ENCODE peak calls at places on chromosome 20, in seven cellular contexts. F is WTC11, O is foreskin fibroblast, X is uterus, S is cardiac muscle cell, C is lower lobe of right lung, D is left ventricle myocardium inferior. B is an unnamed sample.

GRCh38 chr20:34532320-34532719 is 16.1 kb downstream of the DYNLRB1 start:
- DNase-seq in F (no peak), O (no peak), X (no peak), S (no peak), C (no peak), D (no peak), B (no peak)

GRCh38 chr20:50582591-50583234 is 72.5 kb downstream of the PTPN1 start:
- DNase-seq in F (no peak), O (no peak), X (no peak), S (no peak), C (peak), D (no peak), B (no peak)

GRCh38 chr20:13028001-13028400 is 19.2 kb downstream of the SPTLC3 start:
- DNase-seq in F (no peak), O (peak), X (no peak), S (peak), C (no peak), D (no peak), B (no peak)

GRCh38 chr20:53294804-53295203 is 298.8 kb downstream of the ZNF217 start:
- DNase-seq in F (no peak), O (no peak), X (no peak), S (no peak), C (no peak), D (no peak), B (no peak)

GRCh38 chr20:4509825-4510522 is 211.7 kb upstream of the PRND start:
- DNase-seq in F (no peak), O (peak), X (no peak), S (no peak), C (no peak), D (no peak), B (no peak)

GRCh38 chr20:58696411-58696961 is 3.9 kb downstream of the NPEPL1 start:
- DNase-seq in F (no peak), O (no peak), X (no peak), S (no peak), C (no peak), D (peak), B (peak)

GRCh38 chr20:43404880-43405279 is 52.8 kb upstream of the SRSF6 start:
- DNase-seq in F (peak), O (no peak), X (no peak), S (peak), C (no peak), D (no peak), B (no peak)

GRCh38 chr20:6685181-6685582 is 82.3 kb upstream of the BMP2 start:
- DNase-seq in F (no peak), O (no peak), X (no peak), S (no peak), C (no peak), D (no peak), B (no peak)

GRCh38 chr20:12170406-12170805 is 252.7 kb downstream of the BTBD3 start:
- DNase-seq in F (no peak), O (no peak), X (no peak), S (peak), C (no peak), D (no peak), B (no peak)

GRCh38 chr20:7924692-7925091 is 15.6 kb downstream of the HAO1 start:
- DNase-seq in F (no peak), O (peak), X (no peak), S (peak), C (no peak), D (no peak), B (no peak)

GRCh38 chr20:21389368-21389767 is 8.0 kb downstream of the NKX2-4 start:
- DNase-seq in F (no peak), O (no peak), X (no peak), S (no peak), C (no peak), D (no peak), B (no peak)

GRCh38 chr20:50680106-50680960 is 11.0 kb downstream of the RIPOR3 start:
- DNase-seq in F (no peak), O (peak), X (peak), S (peak), C (no peak), D (no peak), B (no peak)

GRCh38 chr20:15759546-15760216 is 813.6 kb downstream of the KIF16B start:
- DNase-seq in F (no peak), O (peak), X (no peak), S (no peak), C (no peak), D (no peak), B (no peak)

GRCh38 chr20:23086056-23086551 is at the start of gene CD93:
- DNase-seq in F (no peak), O (no peak), X (no peak), S (peak), C (peak), D (no peak), B (peak)

GRCh38 chr20:38501858-38502431 is 29.3 kb downstream of the RALGAPB start:
- DNase-seq in F (no peak), O (no peak), X (no peak), S (no peak), C (no peak), D (no peak), B (no peak)
- TF ChIP-seq CTCF in F (no peak), O (no peak), X (no peak), S (no peak), C (no peak), D (no peak), B (no peak)

GRCh38 chr20:24432057-24432456 is 37.4 kb upstream of the SYNDIG1 start:
- DNase-seq in F (no peak), O (no peak), X (peak), S (no peak), C (no peak), D (no peak), B (no peak)
- TF ChIP-seq CTCF in F (no peak), O (no peak), X (no peak), S (no peak), C (no peak), D (no peak), B (no peak)

DNA sequence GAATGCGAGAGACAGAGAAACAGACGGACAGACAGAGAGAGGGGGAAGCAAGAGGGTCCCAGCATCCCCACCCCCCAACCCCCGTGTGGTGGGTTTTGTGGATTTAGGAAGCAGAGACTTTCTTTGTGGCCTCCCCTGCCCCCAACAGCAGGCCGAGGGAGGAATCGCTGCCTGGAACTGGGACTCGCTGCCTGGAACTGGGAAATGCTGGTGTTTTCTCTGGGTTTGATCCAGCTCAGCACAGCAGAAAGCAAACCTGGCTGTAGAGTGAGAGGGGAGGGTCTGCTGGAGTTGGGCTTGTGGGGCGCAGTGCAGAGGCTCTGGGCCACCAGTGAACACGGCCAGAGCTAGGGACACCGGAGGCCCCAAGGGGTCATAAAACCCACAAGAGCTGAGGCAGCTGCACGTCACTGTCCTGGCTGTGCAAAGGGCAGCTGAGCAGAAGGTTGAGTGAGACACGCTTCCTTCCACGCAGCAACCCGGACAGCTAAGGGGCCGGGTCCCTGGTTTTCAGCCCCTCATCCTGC is 181.8 kb downstream of the TAF4 start:
- DNase-seq in F (no peak), O (no peak), X (no peak), S (no peak), C (no peak), D (no peak), B (no peak)
- TF ChIP-seq CTCF in F (no peak), O (no peak), X (no peak), S (no peak), C (no peak), D (no peak), B (no peak)

DNA sequence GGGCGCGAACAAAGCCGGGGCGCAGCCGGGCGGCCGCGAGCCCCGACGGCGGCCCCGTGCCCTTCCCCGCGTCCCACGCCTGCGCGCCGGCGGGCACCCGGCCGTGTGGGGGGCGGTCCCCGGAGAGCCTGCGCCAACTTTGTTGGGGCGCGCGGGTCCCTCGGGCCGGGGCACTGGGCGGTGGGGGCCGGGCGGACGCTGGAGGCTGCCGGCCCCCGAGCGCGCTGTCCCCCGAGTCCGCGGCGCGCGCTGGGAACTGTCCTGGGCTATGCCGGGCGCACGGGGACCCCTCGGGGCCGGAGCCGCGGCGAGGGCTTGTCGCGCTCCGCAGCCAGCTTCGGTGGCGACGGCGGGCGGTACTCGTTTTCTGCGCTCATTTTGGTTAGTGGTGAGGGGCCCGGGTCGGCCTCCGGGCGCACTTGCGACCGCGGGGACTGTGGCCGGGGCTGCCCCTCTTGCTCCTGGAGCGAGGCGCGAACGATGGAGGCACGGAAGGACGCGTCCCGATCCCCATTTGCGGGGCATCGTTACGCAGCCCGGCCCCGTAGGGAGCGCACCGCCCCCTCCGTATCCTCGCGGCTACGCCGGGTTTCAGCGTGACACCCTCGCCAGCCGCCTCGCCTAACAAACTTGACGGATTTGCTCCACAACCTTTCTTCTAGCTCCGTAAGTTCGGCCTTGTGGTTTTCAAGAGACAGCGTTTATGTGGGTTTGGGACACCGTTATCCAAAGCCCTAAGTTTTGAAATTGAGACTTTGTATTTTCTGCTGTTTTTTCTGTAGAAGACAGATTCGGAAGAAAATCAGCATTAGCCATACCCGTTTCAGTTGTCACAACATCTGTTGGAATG is 632 bp downstream of the SS18L1 start:
- DNase-seq in F (peak), O (peak), X (peak), S (peak), C (peak), D (peak), B (no peak)
- TF ChIP-seq CTCF in F (no peak), O (no peak), X (no peak), S (peak), C (no peak), D (peak), B (no peak)

DNA sequence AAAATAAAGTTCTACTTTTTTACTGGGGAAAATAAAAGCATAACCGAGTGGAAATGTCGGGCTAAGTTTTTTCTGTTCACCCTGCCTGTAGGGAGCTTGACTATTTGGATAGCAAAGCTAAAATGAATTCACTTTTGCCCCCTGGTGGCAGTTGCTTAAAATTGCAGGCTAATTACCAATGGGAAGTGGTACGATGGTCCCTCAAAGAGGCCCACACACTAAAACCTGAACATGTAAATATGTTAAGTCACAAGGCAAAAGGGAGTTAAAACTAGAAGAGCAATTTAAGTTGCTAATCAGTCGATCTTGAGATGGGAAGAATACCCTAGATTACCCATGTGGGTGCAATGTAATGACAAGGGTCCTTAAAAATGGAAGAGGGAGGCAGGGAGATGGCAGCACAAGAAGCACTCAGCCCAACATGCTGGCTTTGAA is 916 bp upstream of the SUN5 start:
- DNase-seq in F (no peak), O (peak), X (no peak), S (peak), C (no peak), D (no peak), B (no peak)
- TF ChIP-seq CTCF in F (peak), O (peak), X (no peak), S (peak), C (peak), D (peak), B (peak)